ENCODE peak calls at places on chromosomes 4 and X, in seven cellular contexts. Z is stomach; F is omental fat pad; C is CD4-positive, alpha-beta T cell; N is Calu3; Q is fibroblast of lung; S is GM20000. P is an unnamed sample.

GRCh38 chrX:152444338-152444737 is 6.8 kb downstream of the GABRA3 start:
- DNase-seq in Z (no peak), F (no peak), C (no peak), N (no peak), Q (no peak), S (no peak), P (no peak)

GRCh38 chrX:39582091-39582490 is 515.7 kb downstream of the BCOR start:
- DNase-seq in Z (peak), F (no peak), C (no peak), N (peak), Q (no peak), S (no peak), P (peak)

GRCh38 chrX:104270916-104271512 is 16.3 kb upstream of the ESX1 start:
- DNase-seq in Z (no peak), F (no peak), C (no peak), N (peak), Q (peak), S (no peak), P (peak)

GRCh38 chrX:19245711-19246269 is 97.9 kb upstream of the PDHA1 start:
- DNase-seq in Z (no peak), F (no peak), C (no peak), N (no peak), Q (peak), S (no peak), P (peak)

GRCh38 chrX:129239371-129239770 is 283.9 kb downstream of the SMARCA1 start:
- DNase-seq in Z (no peak), F (no peak), C (no peak), N (no peak), Q (no peak), S (no peak), P (peak)

GRCh38 chrX:8043546-8043945 is 116.3 kb upstream of the PNPLA4 start:
- DNase-seq in Z (no peak), F (no peak), C (no peak), N (no peak), Q (no peak), S (no peak), P (no peak)

GRCh38 chr4:2297606-2298517 is 36.0 kb upstream of the MXD4 start:
- DNase-seq in Z (no peak), F (no peak), C (no peak), N (no peak), Q (no peak), S (no peak), P (no peak)

GRCh38 chr4:151409470-151410313 is 716 bp downstream of the FHIP1A start:
- DNase-seq in Z (peak), F (no peak), C (no peak), N (peak), Q (no peak), S (peak), P (peak)

GRCh38 chrX:15947648-15948317 is 93.2 kb upstream of the AP1S2 start:
- DNase-seq in Z (no peak), F (no peak), C (no peak), N (peak), Q (peak), S (no peak), P (peak)

GRCh38 chrX:138638996-138639395 is 72.5 kb downstream of the FGF13 start:
- DNase-seq in Z (no peak), F (no peak), C (no peak), N (no peak), Q (no peak), S (no peak), P (peak)

GRCh38 chr4:4289575-4289929 is 402 bp downstream of the LYAR start:
- DNase-seq in Z (no peak), F (no peak), C (no peak), N (peak), Q (no peak), S (no peak), P (peak)

GRCh38 chrX:54180403-54180802 is 2.7 kb downstream of the FAM120C start:
- DNase-seq in Z (no peak), F (no peak), C (no peak), N (no peak), Q (no peak), S (no peak), P (no peak)

GRCh38 chrX:42093756-42094155 is 170.4 kb upstream of the CASK start:
- DNase-seq in Z (no peak), F (no peak), C (no peak), N (peak), Q (no peak), S (no peak), P (no peak)

GRCh38 chrX:135086197-135086854 is 34.0 kb downstream of the ETDB start:
- DNase-seq in Z (peak), F (no peak), C (no peak), N (peak), Q (peak), S (peak), P (peak)

GRCh38 chr4:184267206-184267608 is 49.5 kb upstream of the ENPP6 start:
- DNase-seq in Z (no peak), F (no peak), C (no peak), N (no peak), Q (no peak), S (no peak), P (no peak)

GRCh38 chrX:130834149-130834548 is 68.9 kb downstream of the ENOX2 start:
- DNase-seq in Z (no peak), F (no peak), C (no peak), N (no peak), Q (no peak), S (no peak), P (no peak)

GRCh38 chr4:143256456-143256855 is 71.7 kb downstream of the USP38 start:
- DNase-seq in Z (no peak), F (no peak), C (no peak), N (no peak), Q (no peak), S (no peak), P (peak)

GRCh38 chr4:7343950-7344349 is 90.8 kb downstream of the PSAPL1 start:
- DNase-seq in Z (no peak), F (no peak), C (no peak), N (no peak), Q (no peak), S (no peak), P (peak)

GRCh38 chrX:113370001-113370400 is 529.4 kb upstream of the AMOT start:
- DNase-seq in Z (no peak), F (no peak), C (no peak), N (no peak), Q (no peak), S (no peak), P (no peak)

GRCh38 chrX:16778545-16778944 is 7.7 kb upstream of the TXLNG start:
- DNase-seq in Z (no peak), F (no peak), C (no peak), N (no peak), Q (peak), S (no peak), P (no peak)

GRCh38 chr4:152779513-152780266 is at the start of the genes ARFIP1 and TIGD4:
- DNase-seq in Z (peak), F (peak), C (peak), N (peak), Q (peak), S (peak), P (peak)
- TF ChIP-seq CTCF in Z (no peak), F (no peak), C (no peak), N (peak), Q (peak), S (peak), P (no peak)

GRCh38 chr4:40587826-40588225 is 41.8 kb downstream of the RBM47 start:
- DNase-seq in Z (peak), F (no peak), C (no peak), N (no peak), Q (peak), S (no peak), P (peak)
- TF ChIP-seq CTCF in Z (no peak), F (no peak), C (no peak), N (no peak), Q (no peak), S (no peak), P (no peak)

GRCh38 chr4:147933316-147933715 is 201.4 kb downstream of the ARHGAP10 start:
- DNase-seq in Z (no peak), F (no peak), C (no peak), N (no peak), Q (peak), S (no peak), P (no peak)
- TF ChIP-seq CTCF in Z (no peak), F (no peak), C (no peak), N (no peak), Q (peak), S (no peak), P (no peak)

DNA sequence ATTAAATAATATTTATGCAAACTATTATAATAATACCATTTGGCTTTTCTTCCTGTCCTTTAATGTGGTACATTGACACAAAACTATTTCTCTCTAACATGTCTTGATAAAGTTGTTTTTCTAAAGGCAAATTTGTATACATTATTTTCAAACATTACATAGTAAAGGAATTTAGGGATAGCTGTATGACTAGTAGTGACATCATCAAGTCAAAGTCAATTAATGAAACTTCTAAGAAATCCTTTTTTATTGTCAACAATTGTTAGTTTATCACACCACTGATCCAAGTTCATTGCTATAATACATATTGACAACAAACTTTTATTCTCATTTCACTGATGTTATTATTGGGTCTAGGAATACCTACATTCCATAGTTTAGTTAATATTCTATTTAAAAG is 68.4 kb downstream of the TBCK start:
- DNase-seq in Z (no peak), F (no peak), C (no peak), N (no peak), Q (no peak), S (no peak), P (no peak)
- TF ChIP-seq CTCF in Z (no peak), F (no peak), C (no peak), N (no peak), Q (no peak), S (no peak), P (no peak)

DNA sequence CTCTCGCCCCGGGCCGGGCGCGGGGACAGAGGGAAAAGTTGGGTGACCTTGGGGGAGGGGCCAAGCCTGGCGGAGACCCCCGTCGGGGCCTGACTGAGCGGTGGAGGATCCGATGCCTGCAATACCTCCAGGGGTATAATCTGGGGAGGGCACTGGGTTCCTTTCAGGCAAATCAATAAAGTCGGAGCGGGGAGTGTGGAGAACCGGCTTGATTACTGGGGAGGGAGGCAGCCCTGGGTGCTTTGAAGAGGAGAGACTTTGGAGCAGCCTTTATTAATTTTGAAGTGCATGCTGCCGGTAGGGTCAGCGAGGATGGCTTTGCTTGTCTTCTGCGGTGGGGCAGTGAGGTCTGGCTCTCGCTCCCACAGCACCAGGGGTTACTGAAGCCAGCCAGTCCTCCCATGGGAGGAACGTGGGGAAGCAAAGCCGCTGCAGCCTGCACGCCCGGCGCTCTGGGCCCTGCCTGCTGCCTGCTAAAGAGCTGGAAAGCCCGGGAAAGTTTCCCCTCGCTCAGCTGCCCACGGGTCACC is 396 bp upstream of the LGI2 start:
- DNase-seq in Z (no peak), F (no peak), C (no peak), N (peak), Q (peak), S (peak), P (no peak)
- TF ChIP-seq CTCF in Z (no peak), F (no peak), C (no peak), N (no peak), Q (no peak), S (no peak), P (no peak)

GRCh38 chr4:80463509-80463908 is 128.0 kb downstream of the CFAP299 start:
- DNase-seq in Z (no peak), F (no peak), C (no peak), N (no peak), Q (no peak), S (no peak), P (no peak)

GRCh38 chr4:80461412-80461811 is 125.9 kb downstream of the CFAP299 start:
- DNase-seq in Z (no peak), F (no peak), C (no peak), N (no peak), Q (no peak), S (no peak), P (no peak)

GRCh38 chr4:80462537-80463207 is 127.1 kb downstream of the CFAP299 start:
- DNase-seq in Z (no peak), F (no peak), C (no peak), N (no peak), Q (peak), S (peak), P (no peak)

GRCh38 chr4:80465238-80465637 is 129.7 kb downstream of the CFAP299 start:
- DNase-seq in Z (no peak), F (no peak), C (no peak), N (no peak), Q (no peak), S (no peak), P (no peak)

DNA sequence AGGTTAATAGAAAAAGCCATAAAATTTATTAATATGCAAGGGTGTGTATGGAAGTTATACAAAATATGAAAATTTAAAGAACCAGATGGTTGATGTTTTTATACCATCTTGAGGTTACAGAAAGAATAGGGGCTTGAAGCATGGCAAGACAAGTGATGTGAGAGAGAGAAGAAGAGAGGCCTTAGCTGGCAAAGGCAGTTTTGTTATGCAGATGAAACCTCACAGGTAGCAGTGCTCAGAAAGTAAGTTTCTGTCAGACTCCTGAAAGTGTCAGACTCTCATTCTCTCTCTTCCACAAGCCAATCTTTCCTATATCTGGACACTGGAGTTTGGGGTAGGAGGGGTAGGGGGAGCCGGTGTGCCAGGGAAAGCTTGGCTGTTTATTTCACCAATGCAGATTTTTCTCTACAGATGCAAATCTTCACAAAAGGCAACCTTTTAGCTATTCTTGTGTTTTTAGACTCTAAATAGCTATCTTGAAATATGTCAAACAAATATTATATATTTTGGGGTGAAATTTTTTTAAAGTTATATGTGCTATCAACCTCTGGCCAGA is 124.5 kb downstream of the CFAP299 start:
- DNase-seq in Z (no peak), F (no peak), C (peak), N (no peak), Q (no peak), S (no peak), P (no peak)
- TF ChIP-seq CTCF in Z (no peak), F (no peak), C (peak), N (no peak), Q (no peak), S (no peak), P (no peak)

DNA sequence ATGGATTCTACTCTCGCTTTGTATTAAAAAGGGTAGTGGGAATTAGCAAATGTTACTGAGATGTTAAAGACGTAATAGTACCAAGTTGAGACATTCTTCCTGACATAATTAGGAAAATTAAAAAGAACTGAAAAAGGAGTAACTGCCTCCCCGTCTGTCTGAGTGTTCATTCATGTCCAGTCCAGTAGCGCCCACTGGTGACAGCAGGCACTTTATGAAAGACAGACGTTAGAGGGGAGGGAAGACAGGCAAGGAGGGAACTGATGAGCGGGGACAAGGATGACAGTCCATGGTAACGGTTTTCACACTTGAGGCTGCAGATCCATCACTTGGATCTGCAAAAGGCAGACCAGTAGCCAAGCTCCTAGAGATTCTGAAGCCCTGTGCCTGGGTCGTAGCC is 326.7 kb downstream of the STK32B start:
- DNase-seq in Z (no peak), F (no peak), C (no peak), N (no peak), Q (no peak), S (no peak), P (peak)
- TF ChIP-seq CTCF in Z (no peak), F (no peak), C (no peak), N (no peak), Q (no peak), S (no peak), P (no peak)